ENCODE peak calls at places on chromosomes 5 and 9, in seven cellular contexts. R is activated CD8-positive, alpha-beta memory T cell treated with anti-CD3 and anti-CD28 coated beads, Interleukin-2, amount 10 ng/mL, durations not matched to agents 7 days and 5 days; Z is AG08396; F is Kasumi-1; T is GM04503; Y is SK-MEL-5; M is neural crest cell. S is an unnamed sample.
A peak's percentile ranks its signal among the peaks of the same experiment; 100 is the strongest.

GRCh38 chr9:38036359-38037084 is 32.5 kb downstream of the SHB start:
- DNase-seq in R (no peak), Z (peak; percentile 53), F (no peak), T (no peak), Y (no peak), M (no peak), S (no peak)

GRCh38 chr5:132678735-132679134 is 4.9 kb downstream of the IL4 start:
- DNase-seq in R (no peak), Z (no peak), F (no peak), T (no peak), Y (no peak), M (no peak), S (no peak)

GRCh38 chr9:100575006-100575405 is 2.9 kb upstream of the CAVIN4 start:
- DNase-seq in R (no peak), Z (no peak), F (no peak), T (no peak), Y (no peak), M (no peak), S (no peak)

GRCh38 chr5:158116965-158117364 is 258.0 kb upstream of the CLINT1 start:
- DNase-seq in R (no peak), Z (no peak), F (no peak), T (no peak), Y (no peak), M (no peak), S (no peak)

GRCh38 chr5:87405472-87406155 is 7.1 kb downstream of the CCNH start:
- DNase-seq in R (no peak), Z (no peak), F (no peak), T (no peak), Y (no peak), M (no peak), S (no peak)

GRCh38 chr9:23934291-23934690 is 108.3 kb upstream of the ELAVL2 start:
- DNase-seq in R (no peak), Z (no peak), F (no peak), T (no peak), Y (no peak), M (no peak), S (no peak)

GRCh38 chr5:177963966-177964365 is 32.1 kb downstream of the PROP1 start:
- DNase-seq in R (no peak), Z (no peak), F (no peak), T (no peak), Y (no peak), M (no peak), S (no peak)

GRCh38 chr5:126234563-126235195 is 188.5 kb upstream of the GRAMD2B start:
- DNase-seq in R (no peak), Z (peak; percentile 32), F (peak; percentile 57), T (no peak), Y (peak; percentile 68), M (peak; percentile 24), S (no peak)

GRCh38 chr9:38390851-38391250 is 1.7 kb upstream of the ALDH1B1 start:
- DNase-seq in R (no peak), Z (no peak), F (no peak), T (no peak), Y (no peak), M (no peak), S (no peak)

GRCh38 chr5:5372930-5373329 is 49.5 kb upstream of the ICE1 start:
- DNase-seq in R (no peak), Z (no peak), F (no peak), T (no peak), Y (no peak), M (no peak), S (no peak)

GRCh38 chr5:154646841-154647759 is 108.1 kb upstream of the LARP1 start:
- DNase-seq in R (peak; percentile 68), Z (no peak), F (no peak), T (no peak), Y (no peak), M (no peak), S (no peak)

GRCh38 chr5:131068893-131069643 is 96.0 kb downstream of the HINT1 start:
- DNase-seq in R (peak; percentile 82), Z (no peak), F (peak; percentile 9), T (no peak), Y (peak; percentile 63), M (no peak), S (no peak)

GRCh38 chr5:127203818-127204217 is 86.8 kb upstream of the MEGF10 start:
- DNase-seq in R (no peak), Z (no peak), F (peak; percentile 31), T (peak; percentile 11), Y (peak; percentile 58), M (no peak), S (peak; percentile 12)

GRCh38 chr5:109191153-109191558 is 218.6 kb downstream of the PJA2 start:
- DNase-seq in R (peak; percentile 64), Z (peak; percentile 7), F (no peak), T (no peak), Y (no peak), M (no peak), S (peak; percentile 45)

GRCh38 chr5:173764321-173765029 is 123.7 kb upstream of the CPEB4 start:
- DNase-seq in R (no peak), Z (peak; percentile 94), F (peak; percentile 56), T (peak; percentile 83), Y (peak; percentile 61), M (peak; percentile 16), S (peak; percentile 92)

GRCh38 chr5:115816226-115817042 is at the start of gene CDO1:
- DNase-seq in R (peak; percentile 62), Z (peak; percentile 61), F (peak; percentile 27), T (no peak), Y (no peak), M (peak; percentile 67), S (peak; percentile 51)

GRCh38 chr5:107997338-107997979 is 326.7 kb upstream of the EFNA5 start:
- DNase-seq in R (no peak), Z (no peak), F (no peak), T (no peak), Y (no peak), M (no peak), S (no peak)

GRCh38 chr9:105330201-105330600 is 85.8 kb downstream of the SLC44A1 start:
- DNase-seq in R (no peak), Z (no peak), F (no peak), T (no peak), Y (no peak), M (no peak), S (peak; percentile 16)

GRCh38 chr9:134988706-134989105 is 71.0 kb upstream of the FCN1 start:
- DNase-seq in R (no peak), Z (no peak), F (no peak), T (no peak), Y (no peak), M (no peak), S (no peak)

GRCh38 chr5:100776244-100776643 is 126.8 kb downstream of the ST8SIA4 start:
- DNase-seq in R (no peak), Z (no peak), F (no peak), T (no peak), Y (no peak), M (no peak), S (no peak)

GRCh38 chr9:36162211-36162610 is 7.0 kb upstream of the CCIN start:
- DNase-seq in R (no peak), Z (peak; percentile 1), F (no peak), T (no peak), Y (no peak), M (no peak), S (no peak)

GRCh38 chr9:114551750-114552685 is 35.6 kb upstream of the ATP6V1G1 start:
- DNase-seq in R (no peak), Z (peak; percentile 91), F (no peak), T (peak; percentile 95), Y (peak; percentile 98), M (no peak), S (peak; percentile 94)

GRCh38 chr5:82749453-82749852 is 327.7 kb downstream of the TMEM167A start:
- DNase-seq in R (no peak), Z (no peak), F (no peak), T (no peak), Y (peak; percentile 100), M (no peak), S (no peak)

GRCh38 chr9:26856413-26857032 is 36.1 kb downstream of the CAAP1 start:
- DNase-seq in R (peak; percentile 44), Z (peak; percentile 12), F (peak; percentile 44), T (no peak), Y (no peak), M (peak; percentile 23), S (peak; percentile 47)

GRCh38 chr5:139422307-139422893 is 16.9 kb downstream of the DNAJC18 start:
- DNase-seq in R (peak; percentile 73), Z (peak; percentile 73), F (peak; percentile 91), T (peak; percentile 27), Y (peak; percentile 84), M (peak; percentile 48), S (peak; percentile 65)

GRCh38 chr9:106639873-106640568 is 222.9 kb upstream of the ZNF462 start:
- DNase-seq in R (no peak), Z (no peak), F (no peak), T (no peak), Y (peak; percentile 79), M (no peak), S (no peak)

GRCh38 chr5:96579711-96580110 is 82.5 kb upstream of the CAST start:
- DNase-seq in R (no peak), Z (no peak), F (no peak), T (no peak), Y (no peak), M (no peak), S (no peak)

GRCh38 chr9:115923903-115924668 is 229.5 kb upstream of the PAPPA start:
- DNase-seq in R (no peak), Z (peak; percentile 73), F (no peak), T (no peak), Y (peak; percentile 30), M (no peak), S (peak; percentile 87)

GRCh38 chr5:117102591-117102990 is 528.0 kb upstream of the SEMA6A start:
- DNase-seq in R (no peak), Z (no peak), F (peak; percentile 33), T (no peak), Y (no peak), M (no peak), S (no peak)